ENCODE peak calls at places on chromosomes 16 and 17, in ten cellular contexts. One of them, this sample, is unnamed.

GRCh38 chr16:67750466-67750865 is 31.4 kb upstream of the GFOD2 start:
- DNase-seq in coronary artery: no peak
- DNase-seq in testis: no peak
- DNase-seq in OCI-LY7: peak; percentile 35
- DNase-seq in brain microvascular endothelial cell: no peak
- DNase-seq in IMR-90: no peak
- DNase-seq in AG10803: no peak
- DNase-seq in esophagus squamous epithelium: no peak
- DNase-seq in choroid plexus epithelial cell: no peak
- DNase-seq in fibroblast of pulmonary artery: no peak
- DNase-seq in this sample: no peak

GRCh38 chr17:20852541-20853370 is 190.1 kb downstream of the USP22 start:
- DNase-seq in AG10803: no peak
- DNase-seq in OCI-LY7: no peak
- DNase-seq in coronary artery: no peak
- DNase-seq in fibroblast of pulmonary artery: no peak
- DNase-seq in testis: peak; percentile 43
- DNase-seq in choroid plexus epithelial cell: peak; percentile 2
- DNase-seq in esophagus squamous epithelium: no peak
- DNase-seq in IMR-90: no peak
- DNase-seq in brain microvascular endothelial cell: no peak
- DNase-seq in this sample: peak; percentile 16

GRCh38 chr17:74864866-74865395 is 5.2 kb upstream of the GRIN2C start:
- DNase-seq in AG10803: peak; percentile 54
- DNase-seq in coronary artery: no peak
- DNase-seq in OCI-LY7: peak; percentile 79
- DNase-seq in brain microvascular endothelial cell: peak; percentile 60
- DNase-seq in testis: peak; percentile 85
- DNase-seq in IMR-90: peak; percentile 57
- DNase-seq in fibroblast of pulmonary artery: peak; percentile 69
- DNase-seq in esophagus squamous epithelium: no peak
- DNase-seq in choroid plexus epithelial cell: peak; percentile 73
- DNase-seq in this sample: peak; percentile 65

GRCh38 chr16:13795131-13795530 is 124.8 kb upstream of the ERCC4 start:
- DNase-seq in OCI-LY7: no peak
- DNase-seq in choroid plexus epithelial cell: no peak
- DNase-seq in coronary artery: no peak
- DNase-seq in brain microvascular endothelial cell: no peak
- DNase-seq in AG10803: no peak
- DNase-seq in esophagus squamous epithelium: no peak
- DNase-seq in testis: no peak
- DNase-seq in IMR-90: no peak
- DNase-seq in fibroblast of pulmonary artery: no peak
- DNase-seq in this sample: no peak

GRCh38 chr16:79899316-79900110 is 299.0 kb upstream of the MAF start:
- DNase-seq in esophagus squamous epithelium: no peak
- DNase-seq in fibroblast of pulmonary artery: no peak
- DNase-seq in OCI-LY7: no peak
- DNase-seq in choroid plexus epithelial cell: no peak
- DNase-seq in coronary artery: no peak
- DNase-seq in testis: no peak
- DNase-seq in IMR-90: no peak
- DNase-seq in AG10803: no peak
- DNase-seq in brain microvascular endothelial cell: no peak
- DNase-seq in this sample: no peak

GRCh38 chr16:30569746-30570325 is 1.7 kb downstream of the ZNF688 start:
- DNase-seq in choroid plexus epithelial cell: no peak
- DNase-seq in esophagus squamous epithelium: no peak
- DNase-seq in fibroblast of pulmonary artery: no peak
- DNase-seq in coronary artery: no peak
- DNase-seq in OCI-LY7: no peak
- DNase-seq in testis: no peak
- DNase-seq in AG10803: no peak
- DNase-seq in IMR-90: no peak
- DNase-seq in brain microvascular endothelial cell: no peak
- DNase-seq in this sample: no peak

GRCh38 chr17:74987909-74988711 is 678 bp downstream of the CDR2L start:
- DNase-seq in AG10803: peak; percentile 78
- DNase-seq in fibroblast of pulmonary artery: peak; percentile 69
- DNase-seq in choroid plexus epithelial cell: peak; percentile 69
- DNase-seq in IMR-90: peak; percentile 76
- DNase-seq in testis: peak; percentile 85
- DNase-seq in OCI-LY7: peak; percentile 15
- DNase-seq in esophagus squamous epithelium: no peak
- DNase-seq in brain microvascular endothelial cell: peak; percentile 74
- DNase-seq in coronary artery: peak; percentile 91
- DNase-seq in this sample: peak; percentile 66

GRCh38 chr17:80187493-80187892 is 17.7 kb downstream of the CARD14 start:
- DNase-seq in OCI-LY7: no peak
- DNase-seq in coronary artery: no peak
- DNase-seq in brain microvascular endothelial cell: no peak
- DNase-seq in esophagus squamous epithelium: no peak
- DNase-seq in testis: peak; percentile 58
- DNase-seq in AG10803: peak; percentile 29
- DNase-seq in IMR-90: no peak
- DNase-seq in choroid plexus epithelial cell: no peak
- DNase-seq in fibroblast of pulmonary artery: peak; percentile 47
- DNase-seq in this sample: peak; percentile 67

GRCh38 chr17:9971991-9972390 is 66.9 kb upstream of the RCVRN start:
- DNase-seq in coronary artery: no peak
- DNase-seq in AG10803: peak; percentile 71
- DNase-seq in IMR-90: peak; percentile 44
- DNase-seq in fibroblast of pulmonary artery: peak; percentile 47
- DNase-seq in brain microvascular endothelial cell: no peak
- DNase-seq in choroid plexus epithelial cell: peak; percentile 61
- DNase-seq in esophagus squamous epithelium: no peak
- DNase-seq in testis: peak; percentile 87
- DNase-seq in OCI-LY7: no peak
- DNase-seq in this sample: peak; percentile 55

GRCh38 chr16:64362193-64362592 is 759.7 kb downstream of the CDH11 start:
- DNase-seq in OCI-LY7: no peak
- DNase-seq in fibroblast of pulmonary artery: peak; percentile 12
- DNase-seq in brain microvascular endothelial cell: peak; percentile 48
- DNase-seq in IMR-90: peak; percentile 52
- DNase-seq in coronary artery: no peak
- DNase-seq in choroid plexus epithelial cell: peak; percentile 17
- DNase-seq in AG10803: peak; percentile 26
- DNase-seq in testis: no peak
- DNase-seq in esophagus squamous epithelium: no peak
- DNase-seq in this sample: peak; percentile 21

GRCh38 chr16:84243732-84244131 is 3.9 kb upstream of the KCNG4 start:
- DNase-seq in IMR-90: no peak
- DNase-seq in testis: peak; percentile 34
- DNase-seq in AG10803: no peak
- DNase-seq in brain microvascular endothelial cell: no peak
- DNase-seq in OCI-LY7: peak; percentile 3
- DNase-seq in esophagus squamous epithelium: no peak
- DNase-seq in coronary artery: no peak
- DNase-seq in fibroblast of pulmonary artery: no peak
- DNase-seq in choroid plexus epithelial cell: no peak
- DNase-seq in this sample: no peak

GRCh38 chr16:2008631-2009301 is 855 bp downstream of the ZNF598 start:
- DNase-seq in AG10803: peak; percentile 62
- DNase-seq in testis: no peak
- DNase-seq in choroid plexus epithelial cell: peak; percentile 57
- DNase-seq in fibroblast of pulmonary artery: peak; percentile 57
- DNase-seq in IMR-90: peak; percentile 44
- DNase-seq in esophagus squamous epithelium: no peak
- DNase-seq in brain microvascular endothelial cell: no peak
- DNase-seq in OCI-LY7: peak; percentile 42
- DNase-seq in coronary artery: no peak
- DNase-seq in this sample: peak; percentile 61

GRCh38 chr17:78007655-78008054 is 49.2 kb downstream of the TNRC6C start:
- DNase-seq in testis: no peak
- DNase-seq in OCI-LY7: no peak
- DNase-seq in brain microvascular endothelial cell: no peak
- DNase-seq in choroid plexus epithelial cell: no peak
- DNase-seq in esophagus squamous epithelium: no peak
- DNase-seq in AG10803: no peak
- DNase-seq in coronary artery: no peak
- DNase-seq in IMR-90: no peak
- DNase-seq in fibroblast of pulmonary artery: no peak
- DNase-seq in this sample: no peak

GRCh38 chr16:26578748-26579147 is 488.0 kb upstream of the C16orf82 start:
- DNase-seq in brain microvascular endothelial cell: no peak
- DNase-seq in testis: no peak
- DNase-seq in choroid plexus epithelial cell: no peak
- DNase-seq in coronary artery: no peak
- DNase-seq in AG10803: no peak
- DNase-seq in esophagus squamous epithelium: no peak
- DNase-seq in OCI-LY7: no peak
- DNase-seq in fibroblast of pulmonary artery: no peak
- DNase-seq in IMR-90: no peak
- DNase-seq in this sample: no peak
- TF ChIP-seq CTCF in brain microvascular endothelial cell: no peak
- TF ChIP-seq CTCF in testis: no peak
- TF ChIP-seq CTCF in choroid plexus epithelial cell: no peak
- TF ChIP-seq CTCF in coronary artery: no peak
- TF ChIP-seq CTCF in AG10803: no peak
- TF ChIP-seq CTCF in esophagus squamous epithelium: no peak
- TF ChIP-seq CTCF in OCI-LY7: no peak
- TF ChIP-seq CTCF in fibroblast of pulmonary artery: no peak
- TF ChIP-seq CTCF in IMR-90: no peak
- TF ChIP-seq CTCF in this sample: no peak

GRCh38 chr17:1260762-1261161 is 9.5 kb upstream of the BHLHA9 start:
- DNase-seq in IMR-90: no peak
- DNase-seq in AG10803: no peak
- DNase-seq in choroid plexus epithelial cell: no peak
- DNase-seq in testis: no peak
- DNase-seq in OCI-LY7: no peak
- DNase-seq in esophagus squamous epithelium: no peak
- DNase-seq in brain microvascular endothelial cell: no peak
- DNase-seq in coronary artery: no peak
- DNase-seq in fibroblast of pulmonary artery: no peak
- DNase-seq in this sample: no peak

GRCh38 chr17:1256699-1257098 is 13.5 kb upstream of the BHLHA9 start:
- DNase-seq in coronary artery: no peak
- DNase-seq in esophagus squamous epithelium: no peak
- DNase-seq in brain microvascular endothelial cell: no peak
- DNase-seq in OCI-LY7: no peak
- DNase-seq in IMR-90: no peak
- DNase-seq in choroid plexus epithelial cell: no peak
- DNase-seq in AG10803: no peak
- DNase-seq in fibroblast of pulmonary artery: no peak
- DNase-seq in testis: no peak
- DNase-seq in this sample: no peak

GRCh38 chr17:1264196-1264595 is 6.0 kb upstream of the BHLHA9 start:
- DNase-seq in esophagus squamous epithelium: no peak
- DNase-seq in IMR-90: no peak
- DNase-seq in OCI-LY7: no peak
- DNase-seq in fibroblast of pulmonary artery: no peak
- DNase-seq in coronary artery: no peak
- DNase-seq in testis: no peak
- DNase-seq in choroid plexus epithelial cell: no peak
- DNase-seq in brain microvascular endothelial cell: no peak
- DNase-seq in AG10803: no peak
- DNase-seq in this sample: no peak

GRCh38 chr17:1255041-1255440 is 15.2 kb upstream of the BHLHA9 start:
- DNase-seq in esophagus squamous epithelium: no peak
- DNase-seq in choroid plexus epithelial cell: no peak
- DNase-seq in coronary artery: no peak
- DNase-seq in testis: no peak
- DNase-seq in IMR-90: no peak
- DNase-seq in brain microvascular endothelial cell: no peak
- DNase-seq in AG10803: no peak
- DNase-seq in OCI-LY7: no peak
- DNase-seq in fibroblast of pulmonary artery: no peak
- DNase-seq in this sample: no peak

GRCh38 chr17:1259910-1260389 is 10.3 kb upstream of the BHLHA9 start:
- DNase-seq in AG10803: peak; percentile 20
- DNase-seq in fibroblast of pulmonary artery: peak; percentile 46
- DNase-seq in choroid plexus epithelial cell: peak; percentile 50
- DNase-seq in coronary artery: no peak
- DNase-seq in testis: no peak
- DNase-seq in esophagus squamous epithelium: no peak
- DNase-seq in brain microvascular endothelial cell: no peak
- DNase-seq in OCI-LY7: no peak
- DNase-seq in IMR-90: no peak
- DNase-seq in this sample: peak; percentile 26
- H3K4me3 ChIP-seq in AG10803: peak overlapping the region; percentile 68
- H3K4me3 ChIP-seq in fibroblast of pulmonary artery: peak overlapping the region; percentile 58
- H3K4me3 ChIP-seq in choroid plexus epithelial cell: peak overlapping the region; percentile 61
- H3K4me3 ChIP-seq in coronary artery: peak overlapping the region; percentile 75
- H3K4me3 ChIP-seq in testis: peak overlapping the region; percentile 56
- H3K4me3 ChIP-seq in esophagus squamous epithelium: peak overlapping the region; percentile 52
- H3K4me3 ChIP-seq in brain microvascular endothelial cell: peak overlapping the region; percentile 54
- H3K4me3 ChIP-seq in OCI-LY7: no peak overlapping the region
- H3K4me3 ChIP-seq in IMR-90: peak overlapping the region; percentile 79
- H3K4me3 ChIP-seq in this sample: peak overlapping the region; percentile 61

DNA sequence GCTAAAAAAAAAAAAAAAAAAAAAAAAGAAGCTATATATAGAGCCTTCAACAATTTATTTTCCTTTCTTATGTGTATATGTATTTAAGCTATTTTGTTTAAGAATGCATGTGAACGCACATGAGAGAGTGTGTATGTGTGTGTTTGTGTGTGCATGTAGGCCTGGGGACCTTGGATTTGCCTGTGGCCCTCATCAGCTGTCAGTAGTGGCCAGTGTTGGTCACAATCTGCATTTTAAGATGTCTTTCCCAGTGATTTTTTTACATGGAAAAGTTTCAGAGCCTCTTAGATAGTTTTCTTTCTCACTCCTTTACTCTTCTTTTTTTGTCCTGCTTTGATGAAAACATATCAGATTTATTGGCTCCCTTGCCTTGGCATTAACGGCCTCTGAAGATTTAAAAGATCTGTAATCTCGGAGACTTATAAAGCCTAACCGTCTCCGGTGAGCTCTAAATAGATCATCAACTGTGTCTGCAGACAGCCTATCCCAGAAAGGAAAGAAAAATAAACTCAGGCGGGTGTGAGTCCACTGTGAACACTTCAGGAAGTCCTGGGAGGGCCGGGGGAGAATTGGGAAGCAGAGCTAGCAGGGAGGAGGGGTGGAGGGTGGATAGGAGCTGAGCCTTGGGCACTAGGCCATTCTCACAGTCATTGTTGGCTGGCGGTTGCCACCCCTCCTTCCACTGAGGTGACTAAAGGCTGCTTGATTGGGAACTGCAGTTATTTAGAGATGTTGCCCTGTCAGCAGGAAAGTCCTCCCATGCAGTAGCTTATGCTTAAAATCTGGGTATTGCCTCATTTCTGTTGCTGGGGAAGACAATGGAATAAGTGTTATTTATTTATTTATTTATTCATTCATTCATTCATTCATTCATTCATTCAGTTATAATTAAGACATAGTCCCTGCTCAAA is 86.8 kb downstream of the WWP2 start:
- DNase-seq in AG10803: peak; percentile 93
- DNase-seq in brain microvascular endothelial cell: peak; percentile 68
- DNase-seq in esophagus squamous epithelium: no peak
- DNase-seq in fibroblast of pulmonary artery: peak; percentile 92
- DNase-seq in choroid plexus epithelial cell: peak; percentile 58
- DNase-seq in testis: peak; percentile 79
- DNase-seq in IMR-90: peak; percentile 96
- DNase-seq in coronary artery: peak; percentile 96
- DNase-seq in OCI-LY7: no peak
- DNase-seq in this sample: peak; percentile 96
- TF ChIP-seq CTCF in AG10803: peak; percentile 34
- TF ChIP-seq CTCF in brain microvascular endothelial cell: peak; percentile 40
- TF ChIP-seq CTCF in esophagus squamous epithelium: no peak
- TF ChIP-seq CTCF in fibroblast of pulmonary artery: peak; percentile 14
- TF ChIP-seq CTCF in choroid plexus epithelial cell: peak; percentile 33
- TF ChIP-seq CTCF in testis: no peak
- TF ChIP-seq CTCF in IMR-90: peak; percentile 23
- TF ChIP-seq CTCF in coronary artery: no peak
- TF ChIP-seq CTCF in OCI-LY7: no peak
- TF ChIP-seq CTCF in this sample: peak; percentile 22

GRCh38 chr16:57042157-57043111 is 49.9 kb upstream of the CPNE2 start:
- DNase-seq in fibroblast of pulmonary artery: no peak
- DNase-seq in AG10803: no peak
- DNase-seq in IMR-90: peak; percentile 36
- DNase-seq in brain microvascular endothelial cell: no peak
- DNase-seq in testis: no peak
- DNase-seq in coronary artery: no peak
- DNase-seq in OCI-LY7: peak; percentile 93
- DNase-seq in esophagus squamous epithelium: no peak
- DNase-seq in choroid plexus epithelial cell: peak; percentile 54
- DNase-seq in this sample: no peak
- H3K4me3 ChIP-seq in fibroblast of pulmonary artery: no peak overlapping the region
- H3K4me3 ChIP-seq in AG10803: no peak overlapping the region
- H3K4me3 ChIP-seq in IMR-90: no peak overlapping the region
- H3K4me3 ChIP-seq in brain microvascular endothelial cell: no peak overlapping the region
- H3K4me3 ChIP-seq in testis: no peak overlapping the region
- H3K4me3 ChIP-seq in coronary artery: no peak overlapping the region
- H3K4me3 ChIP-seq in OCI-LY7: peak overlapping the region; percentile 69
- H3K4me3 ChIP-seq in esophagus squamous epithelium: no peak overlapping the region
- H3K4me3 ChIP-seq in choroid plexus epithelial cell: no peak overlapping the region
- H3K4me3 ChIP-seq in this sample: no peak overlapping the region